ENCODE peak calls at places on chromosomes 7 and 10, in eight cellular contexts. B, A, I, Y, H, J, R and N are unnamed samples.

GRCh38 chr7:3157541-3158287 is 114.0 kb upstream of the CARD11 start:
- DNase-seq in B (no peak), A (no peak), I (no peak), Y (no peak), H (no peak), J (peak; percentile 48), R (peak; percentile 34), N (no peak)

GRCh38 chr10:49738616-49739360 is 23.3 kb downstream of the OGDHL start:
- DNase-seq in B (no peak), A (no peak), I (no peak), Y (no peak), H (no peak), J (no peak), R (no peak), N (no peak)

GRCh38 chr10:96585726-96586418 is 940 bp downstream of the TM9SF3 start:
- DNase-seq in B (peak; percentile 50), A (no peak), I (peak; percentile 10), Y (peak; percentile 51), H (no peak), J (peak; percentile 12), R (peak; percentile 59), N (peak; percentile 61)

GRCh38 chr7:43148161-43148731 is 35.8 kb downstream of the HECW1 start:
- DNase-seq in B (no peak), A (no peak), I (no peak), Y (no peak), H (no peak), J (peak; percentile 22), R (peak; percentile 49), N (no peak)

GRCh38 chr7:50068026-50068425 is 25.0 kb downstream of the ZPBP start:
- DNase-seq in B (peak; percentile 16), A (no peak), I (peak; percentile 4), Y (peak; percentile 7), H (peak; percentile 31), J (peak; percentile 4), R (peak; percentile 40), N (no peak)

GRCh38 chr10:23829556-23829955 is 379.4 kb upstream of the KIAA1217 start:
- DNase-seq in B (no peak), A (no peak), I (no peak), Y (no peak), H (no peak), J (no peak), R (no peak), N (no peak)

GRCh38 chr7:28041508-28042314 is 138.9 kb downstream of the JAZF1 start:
- DNase-seq in B (no peak), A (no peak), I (no peak), Y (no peak), H (peak; percentile 37), J (peak; percentile 92), R (peak; percentile 93), N (no peak)

GRCh38 chr7:140349172-140349771 is 49.1 kb downstream of the SLC37A3 start:
- DNase-seq in B (no peak), A (no peak), I (peak; percentile 59), Y (no peak), H (no peak), J (peak; percentile 43), R (peak; percentile 79), N (no peak)

GRCh38 chr10:77673086-77673485 is 35.5 kb upstream of the KCNMA1 start:
- DNase-seq in B (no peak), A (no peak), I (no peak), Y (no peak), H (no peak), J (peak; percentile 6), R (peak; percentile 24), N (no peak)

GRCh38 chr10:108812296-108812695 is 1111.0 kb downstream of the XPNPEP1 start:
- DNase-seq in B (no peak), A (no peak), I (no peak), Y (no peak), H (no peak), J (peak; percentile 50), R (no peak), N (no peak)

GRCh38 chr10:34746094-34746493 is 69.0 kb downstream of the PARD3 start:
- DNase-seq in B (no peak), A (no peak), I (no peak), Y (no peak), H (peak; percentile 72), J (no peak), R (no peak), N (no peak)

GRCh38 chr7:83882551-83882950 is 233.6 kb upstream of the SEMA3E start:
- DNase-seq in B (no peak), A (no peak), I (no peak), Y (no peak), H (no peak), J (peak; percentile 1), R (no peak), N (no peak)

GRCh38 chr10:101710793-101711192 is 15.8 kb upstream of the FBXW4 start:
- DNase-seq in B (no peak), A (no peak), I (no peak), Y (no peak), H (no peak), J (no peak), R (no peak), N (no peak)

GRCh38 chr7:130894146-130895005 is 160.4 kb upstream of the KLF14 start:
- DNase-seq in B (no peak), A (no peak), I (no peak), Y (no peak), H (peak; percentile 97), J (peak; percentile 72), R (peak; percentile 84), N (no peak)

GRCh38 chr7:16930958-16931357 is 49.2 kb upstream of the AGR3 start:
- DNase-seq in B (no peak), A (no peak), I (no peak), Y (peak; percentile 27), H (no peak), J (no peak), R (no peak), N (no peak)

GRCh38 chr10:132129431-132129830 is 57.3 kb upstream of the DPYSL4 start:
- DNase-seq in B (no peak), A (no peak), I (peak; percentile 41), Y (no peak), H (no peak), J (no peak), R (no peak), N (no peak)

GRCh38 chr10:125151824-125152634 is 8.3 kb downstream of the CTBP2 start:
- DNase-seq in B (no peak), A (no peak), I (peak; percentile 44), Y (no peak), H (no peak), J (no peak), R (no peak), N (peak; percentile 66)

GRCh38 chr10:124946945-124947344 is 5.0 kb downstream of the ZRANB1 start:
- DNase-seq in B (no peak), A (no peak), I (no peak), Y (peak; percentile 53), H (no peak), J (no peak), R (no peak), N (no peak)

GRCh38 chr7:31883761-31884164 is 186.4 kb downstream of the PDE1C start:
- DNase-seq in B (no peak), A (no peak), I (no peak), Y (peak; percentile 16), H (no peak), J (peak; percentile 78), R (peak; percentile 88), N (no peak)

GRCh38 chr10:5665380-5666323 is 743 bp downstream of the ASB13 start:
- DNase-seq in B (peak; percentile 42), A (no peak), I (peak; percentile 49), Y (no peak), H (no peak), J (no peak), R (peak; percentile 56), N (peak; percentile 41)

GRCh38 chr10:71687077-71687476 is 32.5 kb downstream of the C10orf105 start:
- DNase-seq in B (no peak), A (no peak), I (no peak), Y (no peak), H (no peak), J (no peak), R (no peak), N (no peak)

GRCh38 chr10:114401195-114401741 is 3.0 kb downstream of the AFAP1L2 start:
- DNase-seq in B (no peak), A (no peak), I (no peak), Y (no peak), H (no peak), J (peak; percentile 65), R (peak; percentile 67), N (no peak)

DNA sequence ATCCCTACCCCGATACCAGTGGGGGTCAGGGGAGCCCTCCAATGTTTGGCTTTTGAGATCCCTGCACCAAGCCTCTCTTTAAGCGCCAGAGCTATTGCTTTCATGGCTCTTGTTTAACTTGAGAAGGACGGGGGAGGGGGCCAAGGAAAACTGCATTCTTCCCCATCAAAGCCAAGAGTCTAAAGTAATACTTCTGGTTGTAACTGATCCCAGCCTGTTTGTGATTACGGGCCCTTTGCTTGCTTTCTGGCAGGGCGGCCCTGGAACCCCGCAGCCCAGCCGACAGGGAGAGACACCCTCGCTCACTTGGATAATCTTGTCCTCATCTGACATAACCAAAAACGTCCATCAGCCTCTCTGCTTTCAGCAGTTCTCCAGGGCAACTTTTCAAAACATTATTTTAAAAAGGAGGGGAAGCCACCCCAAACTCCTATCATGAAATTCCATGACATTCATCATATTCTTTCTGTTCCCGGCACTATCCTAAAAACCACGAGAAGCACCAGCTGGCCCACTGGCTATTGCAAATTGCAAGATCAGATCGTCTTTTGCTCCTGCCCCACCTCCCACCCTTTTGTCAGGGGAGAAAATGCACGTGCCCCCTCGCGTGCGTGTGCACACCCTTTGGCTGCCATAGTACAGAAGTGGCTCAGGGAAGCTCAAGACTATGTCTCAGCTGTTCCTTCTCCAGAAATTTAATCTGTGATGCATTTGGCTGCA is 154.9 kb downstream of the NEURL1 start:
- DNase-seq in B (no peak), A (no peak), I (no peak), Y (no peak), H (no peak), J (no peak), R (no peak), N (peak; percentile 24)
- H4K20me1 ChIP-seq in B (no peaks in the 10 kb centered on the region), A (peaks cover 4% of the 10 kb centered on the region), I (no peaks in the 10 kb centered on the region), Y (no peaks in the 10 kb centered on the region), H (no peaks in the 10 kb centered on the region), J (peaks cover 67% of the 10 kb centered on the region), R (no peaks in the 10 kb centered on the region), N (peaks cover 11% of the 10 kb centered on the region)

GRCh38 chr10:103916901-103917300 is 1.1 kb downstream of the STN1 start:
- DNase-seq in B (no peak), A (no peak), I (no peak), Y (no peak), H (no peak), J (no peak), R (no peak), N (no peak)
- H3K4me3 ChIP-seq in B (peak overlapping the region; percentile 75), A (peak overlapping the region; percentile 83), I (peak overlapping the region; percentile 63), Y (peak overlapping the region; percentile 94), H (peak overlapping the region; percentile 64), J (peak overlapping the region; percentile 85), R (peak overlapping the region; percentile 75), N (peak overlapping the region; percentile 90)

GRCh38 chr7:29449569-29450260 is 113.9 kb upstream of the PRR15 start:
- DNase-seq in B (no peak), A (no peak), I (no peak), Y (no peak), H (no peak), J (no peak), R (no peak), N (peak; percentile 33)
- H3K4me2 ChIP-seq in B (no peak overlapping the region), A (no peak overlapping the region), I (no peak overlapping the region), Y (no peak overlapping the region), H (no peak overlapping the region), J (no peak overlapping the region), R (no peak overlapping the region), N (no peak overlapping the region)

DNA sequence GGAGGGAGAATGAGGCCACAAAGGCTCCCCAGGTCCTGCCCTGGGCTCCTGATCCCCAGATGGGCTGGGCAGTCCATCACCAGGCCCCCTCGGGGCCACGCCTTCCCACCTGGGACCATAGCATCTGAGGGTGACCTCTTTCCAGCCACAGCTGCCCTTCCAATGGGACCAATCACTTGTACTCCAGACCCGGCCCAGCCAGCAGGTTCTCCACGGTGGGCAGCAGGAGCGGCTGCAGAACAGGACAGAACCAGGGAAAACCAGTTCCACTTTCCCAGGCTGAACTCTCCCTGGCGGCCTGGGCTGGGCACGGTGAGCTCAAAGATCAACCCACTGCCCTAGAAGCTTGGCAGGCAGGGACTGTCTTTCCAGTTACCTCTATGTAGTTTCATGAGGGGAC is 257.6 kb downstream of the MAD1L1 start:
- DNase-seq in B (no peak), A (no peak), I (no peak), Y (no peak), H (no peak), J (no peak), R (no peak), N (no peak)
- H4K20me1 ChIP-seq in B (no peaks in the 10 kb centered on the region), A (no peaks in the 10 kb centered on the region), I (no peaks in the 10 kb centered on the region), Y (no peaks in the 10 kb centered on the region), H (no peaks in the 10 kb centered on the region), J (no peaks in the 10 kb centered on the region), R (no peaks in the 10 kb centered on the region), N (no peaks in the 10 kb centered on the region)